ENCODE peak calls at places on chromosome 10, in seven cellular contexts. T, R, G, Y, S, W and O are unnamed samples.

GRCh38 chr10:47351899-47352815 is 4.0 kb downstream of the RBP3 start:
- DNase-seq in T (no peak), R (no peak), G (no peak), Y (no peak), S (no peak), W (no peak), O (no peak)

GRCh38 chr10:10222288-10222945 is 795.3 kb upstream of the CELF2 start:
- DNase-seq in T (no peak), R (no peak), G (no peak), Y (no peak), S (no peak), W (no peak), O (no peak)

GRCh38 chr10:11743461-11744338 is 1.5 kb downstream of the ECHDC3 start:
- DNase-seq in T (no peak), R (no peak), G (no peak), Y (no peak), S (no peak), W (no peak), O (no peak)

GRCh38 chr10:74371696-74372095 is 220.7 kb downstream of the ADK start:
- DNase-seq in T (no peak), R (no peak), G (no peak), Y (no peak), S (no peak), W (no peak), O (no peak)

GRCh38 chr10:34010891-34011290 is 676.4 kb upstream of the NRP1 start:
- DNase-seq in T (no peak), R (no peak), G (no peak), Y (no peak), S (no peak), W (no peak), O (no peak)

GRCh38 chr10:105185101-105185500 is 544.0 kb downstream of the SORCS3 start:
- DNase-seq in T (no peak), R (no peak), G (no peak), Y (no peak), S (no peak), W (no peak), O (no peak)

GRCh38 chr10:12353399-12354027 is 4.2 kb downstream of the CAMK1D start:
- DNase-seq in T (no peak), R (no peak), G (no peak), Y (no peak), S (no peak), W (no peak), O (no peak)

GRCh38 chr10:94111367-94111766 is 117.6 kb downstream of the PLCE1 start:
- DNase-seq in T (no peak), R (no peak), G (no peak), Y (no peak), S (no peak), W (no peak), O (no peak)

GRCh38 chr10:101467286-101467770 is 113.4 kb downstream of the BTRC start:
- DNase-seq in T (peak), R (peak), G (peak), Y (peak), S (no peak), W (peak), O (peak)

DNA sequence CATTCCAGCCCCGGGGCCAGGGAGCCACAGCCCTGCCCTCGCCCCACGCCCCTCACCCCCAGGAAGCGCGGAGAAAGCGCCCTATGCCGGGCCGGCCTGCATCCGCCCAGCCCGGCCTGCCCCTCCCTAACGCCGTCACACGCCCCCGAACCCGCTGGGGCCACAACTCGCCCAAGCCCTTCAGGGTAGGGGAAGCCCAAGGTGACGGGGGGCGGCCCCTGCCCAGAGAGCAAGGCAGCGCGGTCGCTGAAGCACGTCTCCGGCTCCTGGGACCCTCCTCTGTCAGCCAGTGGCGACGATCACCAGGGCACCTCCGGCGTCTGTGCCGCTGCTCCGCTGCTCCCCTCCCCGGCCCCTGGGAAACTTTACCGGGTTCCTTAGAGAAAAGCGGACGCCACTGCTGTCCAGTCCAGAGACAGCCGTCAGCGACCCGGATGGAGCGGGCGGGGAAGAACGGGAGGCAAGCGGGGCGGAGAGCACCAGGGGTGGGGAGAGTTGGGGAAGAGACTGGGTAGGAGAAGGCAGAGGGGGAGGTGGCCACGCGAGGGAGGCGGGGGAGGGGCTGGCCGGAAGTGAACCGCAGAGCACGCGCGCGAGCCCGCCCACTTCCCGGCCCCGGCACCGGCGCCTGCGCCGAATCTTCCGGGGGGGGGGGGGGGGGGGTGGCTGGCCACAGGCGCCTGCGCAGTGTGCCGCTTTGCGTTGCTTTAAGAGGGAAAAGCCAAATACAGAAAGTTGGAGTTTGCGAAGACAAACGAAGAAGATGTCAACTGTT is at the start of gene HERC4:
- DNase-seq in T (peak), R (peak), G (peak), Y (peak), S (peak), W (peak), O (peak)
- TF ChIP-seq POLR2A in T (peak), R (peak), G (peak), Y (peak), S (no peak), W (no peak), O (peak)

DNA sequence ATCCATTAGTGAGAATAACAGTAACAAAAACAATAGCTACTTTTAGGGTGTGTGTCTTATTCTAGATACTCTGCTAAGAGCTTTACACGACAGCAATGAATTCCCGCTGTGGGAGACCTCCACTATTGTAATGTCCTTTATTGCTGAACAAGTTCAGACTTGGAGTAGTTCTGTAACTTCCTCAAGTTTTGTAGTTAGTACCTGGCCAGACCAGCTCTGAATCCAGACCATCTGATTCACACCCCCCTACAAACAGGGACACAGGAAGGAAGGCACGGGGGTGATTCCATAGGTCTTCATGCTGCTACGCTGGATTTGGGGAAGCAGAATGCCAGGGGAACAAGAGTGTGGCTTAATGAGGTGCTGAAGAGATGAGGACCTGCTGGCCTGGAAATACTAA is 194.7 kb upstream of the TMEM72 start:
- DNase-seq in T (no peak), R (no peak), G (no peak), Y (no peak), S (no peak), W (no peak), O (no peak)
- TF ChIP-seq POLR2A in T (no peak), R (no peak), G (no peak), Y (no peak), S (no peak), W (no peak), O (no peak)

GRCh38 chr10:110919971-110920881 is 822 bp downstream of the SHOC2 start:
- DNase-seq in T (peak), R (peak), G (peak), Y (peak), S (no peak), W (peak), O (peak)

GRCh38 chr10:110918633-110919348 is at the start of gene BBIP1:
- DNase-seq in T (peak), R (peak), G (peak), Y (peak), S (no peak), W (no peak), O (peak)

GRCh38 chr10:110918269-110918632 is 729 bp downstream of the BBIP1 start:
- DNase-seq in T (no peak), R (peak), G (peak), Y (no peak), S (peak), W (peak), O (peak)

GRCh38 chr10:110916554-110917346 is 2.2 kb downstream of the BBIP1 start:
- DNase-seq in T (no peak), R (peak), G (no peak), Y (peak), S (no peak), W (no peak), O (no peak)

DNA sequence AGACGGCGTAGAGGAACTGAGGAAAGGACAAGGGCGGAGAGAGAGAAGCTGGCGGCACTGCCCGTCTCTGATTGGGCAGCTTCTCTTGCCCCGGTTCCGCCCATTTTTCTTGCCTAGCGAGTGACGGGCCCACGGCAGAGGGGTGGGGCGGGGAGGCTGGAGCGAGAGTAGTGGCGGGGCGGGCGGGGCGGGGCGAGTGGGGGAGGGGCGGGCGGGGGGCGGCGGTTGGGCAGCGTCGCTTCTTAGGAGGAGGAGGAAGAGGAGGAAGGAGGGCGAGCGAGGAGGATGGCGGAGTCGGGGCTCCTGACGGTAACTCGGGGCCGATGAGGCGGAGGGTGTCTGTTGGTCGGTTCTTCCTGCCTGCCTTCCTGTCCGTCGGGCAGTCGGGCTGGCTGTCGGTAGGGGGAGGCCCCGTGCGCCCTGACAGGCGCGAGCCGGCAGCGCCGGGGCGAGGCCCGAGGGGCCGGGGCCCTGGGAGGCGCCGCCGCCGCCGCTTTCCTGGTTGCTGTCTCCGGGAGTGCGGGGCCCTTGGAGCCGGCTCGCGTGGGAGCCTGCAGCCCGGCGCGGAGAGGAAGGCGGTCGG is at the start of gene SHOC2:
- DNase-seq in T (peak), R (no peak), G (no peak), Y (peak), S (peak), W (peak), O (no peak)
- TF ChIP-seq POLR2A in T (peak), R (peak), G (peak), Y (no peak), S (no peak), W (no peak), O (peak)

DNA sequence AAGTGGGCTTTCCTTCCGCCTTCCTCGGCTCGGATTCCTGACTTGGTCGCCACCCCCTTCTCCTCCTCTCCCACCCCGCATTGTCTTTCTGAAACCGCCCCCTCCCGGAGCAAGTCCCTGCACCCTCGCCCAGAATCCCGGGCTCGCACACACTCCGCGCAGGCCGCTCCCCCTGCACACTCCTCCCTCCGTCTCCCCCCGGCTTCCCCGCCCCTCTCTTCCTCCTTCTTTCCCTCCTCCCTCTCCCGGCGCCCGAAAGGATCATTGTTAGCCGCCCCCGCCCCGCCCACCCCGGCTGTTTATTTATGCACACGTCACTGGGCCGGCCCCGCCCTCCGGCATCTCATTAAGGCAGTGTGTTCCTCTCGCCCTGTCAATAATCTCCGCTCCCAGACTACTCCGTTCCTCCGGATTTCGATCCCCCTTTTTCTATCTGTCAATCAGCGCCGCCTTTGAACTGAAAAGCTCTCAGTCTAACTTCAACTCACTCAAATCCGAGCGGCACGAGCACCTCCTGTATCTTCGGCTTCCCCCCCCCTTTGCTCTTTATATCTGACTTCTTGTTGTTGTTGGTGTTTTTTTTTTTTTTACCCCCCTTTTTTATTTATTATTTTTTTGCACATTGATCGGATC is at the start of gene TCF7L2:
- DNase-seq in T (peak), R (peak), G (peak), Y (peak), S (no peak), W (peak), O (peak)
- TF ChIP-seq POLR2A in T (peak), R (no peak), G (peak), Y (no peak), S (no peak), W (no peak), O (peak)

GRCh38 chr10:6097063-6097462 is 8.2 kb downstream of the RBM17 start:
- DNase-seq in T (no peak), R (no peak), G (no peak), Y (no peak), S (no peak), W (no peak), O (no peak)
- TF ChIP-seq POLR2A in T (no peak), R (no peak), G (no peak), Y (no peak), S (no peak), W (no peak), O (no peak)